ENCODE peak calls at places on chromosome 18, in eight cellular contexts. J is GM12878, K is endothelial cell of umbilical vein, Q is HepG2, O is H1, A is A549, N is K562, L is HCT116. B is an unnamed sample.

GRCh38 chr18:79396431-79397287 is 929 bp downstream of the NFATC1 start:
- DNase-seq in O (peak), J (no peak), K (peak), Q (no peak), N (peak), L (no peak), A (no peak), B (peak)

GRCh38 chr18:36196239-36196995 is 9.1 kb downstream of the MOCOS start:
- DNase-seq in K (no peak), J (no peak), Q (no peak), L (no peak), A (no peak), O (no peak), N (no peak), B (no peak)

GRCh38 chr18:12291690-12292089 is 16.4 kb upstream of the TUBB6 start:
- DNase-seq in L (no peak), O (no peak), A (no peak), N (no peak), Q (no peak), J (no peak), K (no peak), B (no peak)

GRCh38 chr18:10044054-10044453 is 130.2 kb downstream of the VAPA start:
- DNase-seq in L (no peak), O (no peak), N (no peak), A (no peak), K (no peak), Q (no peak), J (no peak), B (no peak)

GRCh38 chr18:74722237-74722636 is 124.6 kb downstream of the ZNF407 start:
- DNase-seq in L (no peak), O (no peak), Q (no peak), N (no peak), K (peak), A (no peak), J (no peak), B (peak)

GRCh38 chr18:8426401-8426800 is 182.8 kb upstream of the RAB12 start:
- DNase-seq in N (peak), J (no peak), A (no peak), Q (peak), K (no peak), O (peak), L (peak), B (peak)

GRCh38 chr18:28013064-28013463 is 163.9 kb downstream of the CDH2 start:
- DNase-seq in O (no peak), J (no peak), N (no peak), A (no peak), L (no peak), K (peak), Q (peak), B (no peak)

GRCh38 chr18:61587865-61588264 is 254.6 kb downstream of the CDH20 start:
- DNase-seq in Q (no peak), O (no peak), K (no peak), J (no peak), L (no peak), N (no peak), A (no peak), B (no peak)

GRCh38 chr18:41657189-41657588 is 297.8 kb upstream of the PIK3C3 start:
- DNase-seq in Q (no peak), N (no peak), L (no peak), K (no peak), O (no peak), J (no peak), A (no peak), B (no peak)

GRCh38 chr18:7766383-7766782 is 199.3 kb downstream of the PTPRM start:
- DNase-seq in Q (no peak), L (no peak), A (no peak), N (no peak), J (no peak), O (no peak), K (no peak), B (no peak)

DNA sequence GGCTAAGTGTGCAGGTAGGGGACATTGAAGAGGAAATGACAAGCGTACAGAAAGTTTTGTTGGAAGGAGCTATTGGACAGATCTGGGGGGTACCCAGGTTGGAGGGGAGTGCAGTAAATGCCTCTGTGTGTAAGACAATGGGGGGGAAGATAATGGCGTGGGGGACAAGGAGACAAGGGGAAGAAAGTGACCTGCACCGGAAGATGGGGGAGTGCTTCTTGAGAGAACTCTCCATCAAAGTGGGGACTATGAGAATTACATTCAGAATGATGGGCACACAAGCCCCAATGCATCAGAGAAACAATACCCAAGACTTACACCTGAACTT is 189.9 kb downstream of the ALPK2 start:
- DNase-seq in Q (no peak), J (no peak), O (no peak), K (no peak), N (no peak), L (no peak), A (no peak), B (no peak)
- H3K4me3 ChIP-seq in Q (no peak), J (peak), O (no peak), K (no peak), N (no peak), L (no peak), A (no peak), B (no peak)

GRCh38 chr18:44887227-44887631 is 206.5 kb downstream of the SETBP1 start:
- DNase-seq in N (no peak), Q (no peak), A (peak), K (no peak), O (no peak), L (no peak), J (peak), B (peak)
- TF ChIP-seq MAX in N (no peak), Q (no peak), A (no peak), K (no peak), O (no peak), L (no peak), J (no peak), B (no peak)

DNA sequence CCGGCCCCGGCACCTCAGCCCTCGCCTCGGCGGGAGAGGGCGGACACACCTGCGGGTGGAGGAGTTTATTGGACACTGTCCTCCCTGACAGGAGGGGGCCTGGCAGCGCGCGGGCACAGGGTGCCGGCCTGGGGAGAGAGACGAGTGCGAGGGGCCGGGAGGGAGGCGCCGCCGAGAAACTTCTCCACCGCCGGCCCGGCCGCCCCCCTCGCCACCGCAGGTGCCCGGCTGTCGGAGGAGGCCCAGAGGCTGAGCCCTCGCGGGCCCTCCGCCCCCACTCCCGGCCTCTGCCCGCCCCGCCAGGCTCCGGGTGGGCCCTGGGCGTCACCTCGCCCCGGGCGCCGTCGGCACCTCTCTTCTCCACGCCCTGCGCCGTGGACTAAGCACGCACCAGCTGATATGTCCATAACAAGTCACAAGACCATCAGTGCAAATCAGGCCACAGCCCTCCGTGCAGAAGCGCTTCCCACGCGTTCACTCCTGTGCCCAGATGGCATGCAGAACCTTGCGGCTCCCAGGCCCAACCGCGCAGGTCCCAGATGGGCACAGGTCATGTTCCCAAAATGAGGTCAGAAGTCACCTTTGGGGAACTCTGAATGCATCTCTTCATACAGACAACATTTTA is 311.2 kb downstream of the CELF4 start:
- DNase-seq in O (peak), N (no peak), Q (no peak), J (no peak), K (no peak), L (no peak), A (no peak), B (no peak)
- H3K4me3 ChIP-seq in O (peak), N (peak), Q (peak), J (no peak), K (no peak), L (no peak), A (peak), B (no peak)

GRCh38 chr18:21243041-21243431 is 1.0 kb downstream of the GREB1L start:
- DNase-seq in L (no peak), N (no peak), O (peak), Q (no peak), A (peak), K (no peak), J (no peak), B (no peak)
- TF ChIP-seq MAX in L (no peak), N (no peak), O (no peak), Q (no peak), A (no peak), K (no peak), J (no peak), B (no peak)

DNA sequence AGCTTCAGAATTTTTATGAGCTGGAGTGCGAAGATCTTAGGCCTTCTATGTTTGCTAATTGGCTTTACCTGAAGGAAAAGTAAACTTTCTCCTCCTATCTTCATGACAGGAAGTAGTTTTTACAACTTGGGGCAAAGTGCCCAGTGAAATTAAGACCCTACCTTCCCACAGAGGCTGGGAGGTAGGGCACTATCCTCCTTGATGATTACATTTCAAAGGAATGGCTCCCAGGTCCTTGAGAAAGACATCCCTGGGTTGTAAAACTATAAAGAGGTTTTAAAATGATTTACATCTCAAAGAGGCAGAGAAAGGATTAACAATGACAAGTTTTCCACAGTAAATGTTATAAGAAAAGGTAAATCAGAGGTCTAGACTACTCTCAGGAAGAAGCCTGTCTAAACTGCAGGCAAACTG is 155.8 kb downstream of the CDH7 start:
- DNase-seq in Q (no peak), L (no peak), K (no peak), A (no peak), O (no peak), J (no peak), N (no peak), B (no peak)
- H3K4me3 ChIP-seq in Q (no peak), L (no peak), K (no peak), A (no peak), O (no peak), J (no peak), N (no peak), B (no peak)

GRCh38 chr18:32175265-32175664 is 14.6 kb upstream of the MEP1B start:
- DNase-seq in K (no peak), O (no peak), Q (no peak), J (no peak), L (no peak), N (no peak), A (no peak), B (no peak)
- TF ChIP-seq MAX in K (no peak), O (no peak), Q (no peak), J (no peak), L (no peak), N (no peak), A (no peak), B (no peak)

DNA sequence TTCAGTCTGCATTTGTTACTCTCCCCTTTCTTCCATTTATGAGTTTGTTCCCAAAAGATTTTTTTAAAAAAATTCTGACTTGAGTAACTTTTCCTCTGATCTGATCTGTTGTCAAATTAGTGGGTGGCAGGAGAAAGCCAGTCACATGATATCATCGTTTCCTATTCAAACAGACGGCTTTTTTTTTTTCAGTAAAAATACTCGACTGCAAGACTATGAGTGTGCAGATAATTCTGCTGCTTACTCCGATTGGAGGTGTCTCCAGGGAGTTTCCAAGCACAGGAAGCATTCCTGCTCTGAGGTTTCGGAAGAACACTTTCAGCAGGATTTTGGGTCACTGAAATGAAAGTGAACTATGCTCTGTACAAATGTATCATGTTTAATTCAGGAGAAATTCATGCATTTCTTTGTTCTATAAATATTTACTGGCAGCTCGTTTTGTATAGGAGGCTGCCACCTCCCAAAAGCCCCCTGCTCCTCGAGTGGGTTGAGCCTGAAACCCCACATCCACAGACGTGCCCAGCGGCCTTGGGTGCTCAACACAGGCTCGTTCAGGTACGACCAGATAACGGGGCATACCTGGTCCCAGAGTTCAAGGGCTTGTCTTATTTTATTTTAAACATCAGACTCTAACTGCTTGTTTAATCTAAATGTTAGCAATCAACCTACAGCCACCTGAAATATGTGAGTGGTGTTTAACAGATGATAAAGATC is 126.9 kb upstream of the ZNF516 start:
- DNase-seq in A (no peak), O (no peak), J (no peak), K (no peak), L (no peak), N (no peak), Q (no peak), B (peak)
- H3K4me3 ChIP-seq in A (no peak), O (peak), J (no peak), K (no peak), L (no peak), N (no peak), Q (no peak), B (peak)

DNA sequence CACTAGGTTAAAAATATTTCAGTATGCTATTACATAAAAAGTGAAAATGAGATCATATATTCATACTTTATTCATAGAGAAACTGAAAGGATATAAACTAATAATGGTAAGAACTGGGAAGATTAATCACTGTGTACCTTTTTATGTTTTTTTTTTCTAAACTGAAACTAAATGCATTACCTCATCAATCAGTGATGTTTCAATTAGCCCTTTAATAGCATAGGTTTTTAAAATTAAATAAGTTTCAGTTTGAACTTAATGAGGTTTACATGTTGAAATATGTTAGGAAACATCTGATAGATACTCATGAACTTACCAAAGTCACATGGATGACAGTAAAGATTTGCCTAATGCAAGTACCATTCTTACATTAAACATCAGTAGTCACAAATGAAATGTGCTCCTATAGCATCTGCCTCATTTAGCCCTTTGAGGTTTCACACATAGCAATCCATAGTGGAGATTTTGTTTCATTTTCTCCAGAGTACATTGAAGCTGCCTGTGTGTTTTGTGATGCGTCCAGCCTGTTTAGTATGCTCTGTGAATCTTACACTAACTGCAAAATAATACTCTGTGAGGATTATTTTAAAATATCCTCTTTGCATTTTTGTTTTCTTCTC is 8.9 kb downstream of the MAPRE2 start:
- DNase-seq in L (no peak), O (no peak), Q (no peak), J (no peak), N (no peak), K (no peak), A (no peak), B (peak)
- TF ChIP-seq MAX in L (no peak), O (no peak), Q (no peak), J (no peak), N (no peak), K (no peak), A (no peak), B (no peak)

GRCh38 chr18:54957987-54958386 is 1.3 kb downstream of the CCDC68 start:
- DNase-seq in O (no peak), L (no peak), N (peak), A (no peak), Q (no peak), K (no peak), J (no peak), B (no peak)

GRCh38 chr18:54961868-54962267 is 2.6 kb upstream of the CCDC68 start:
- DNase-seq in Q (no peak), N (no peak), J (no peak), A (no peak), O (no peak), L (no peak), K (no peak), B (no peak)

GRCh38 chr18:54961016-54961423 is 1.8 kb upstream of the CCDC68 start:
- DNase-seq in Q (no peak), J (no peak), K (no peak), O (no peak), A (no peak), N (no peak), L (no peak), B (no peak)

GRCh38 chr18:54958711-54959625 is at the start of gene CCDC68:
- DNase-seq in L (no peak), J (no peak), O (peak), N (peak), K (peak), Q (peak), A (peak), B (no peak)

DNA sequence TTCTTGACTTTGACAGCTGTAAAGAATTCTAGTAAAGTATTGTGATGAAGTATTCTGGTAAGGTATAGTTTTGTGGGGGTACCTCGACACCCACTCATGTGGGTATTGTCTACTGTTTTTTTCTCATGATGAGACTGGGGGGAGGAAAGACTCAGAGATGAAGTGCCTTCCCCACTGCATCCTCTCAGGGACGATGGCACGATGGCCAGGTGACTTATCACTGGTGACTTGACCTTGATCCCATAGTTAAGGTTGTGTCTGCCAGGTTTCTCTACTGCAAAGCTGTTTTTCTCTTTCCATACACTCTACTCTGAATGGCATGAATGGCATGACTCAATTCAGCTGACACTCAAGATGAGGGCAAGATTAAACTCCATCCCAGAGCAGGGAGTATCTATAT is 936 bp upstream of the CCDC68 start:
- DNase-seq in N (no peak), L (no peak), O (no peak), K (no peak), Q (no peak), J (no peak), A (no peak), B (no peak)
- H3K4me3 ChIP-seq in N (no peak), L (no peak), O (no peak), K (no peak), Q (no peak), J (no peak), A (no peak), B (no peak)

GRCh38 chr18:63082661-63083531 is 236.7 kb downstream of the BCL2 start:
- DNase-seq in N (no peak), K (no peak), J (no peak), L (no peak), A (no peak), Q (no peak), O (no peak), B (no peak)
- TF ChIP-seq MAX in N (no peak), K (no peak), J (no peak), L (no peak), A (no peak), Q (no peak), O (no peak), B (no peak)

B was measured in NB4.